ENCODE peak calls at places on chromosomes 16 and 17, in four cellular contexts. L is sciatic nerve; Y is stimulated activated CD8-positive, alpha-beta memory T cell treated with anti-CD3 and anti-CD28 coated beads, Interleukin-4, amount 100 ng/mL, for 1 hour; S is fibroblast of mammary gland. B is an unnamed sample.

GRCh38 chr16:66619036-66619435 is 14.5 kb downstream of the CMTM3 start:
- DNase-seq in L (no peak), Y (no peak), S (peak), B (no peak)

GRCh38 chr17:40442392-40443195 is 656 bp upstream of the IGFBP4 start:
- DNase-seq in L (peak), Y (no peak), S (peak), B (peak)

GRCh38 chr16:51762081-51762995 is 611.3 kb upstream of the SALL1 start:
- DNase-seq in L (peak), Y (peak), S (peak), B (peak)

GRCh38 chr17:63988741-63989621 is 9.2 kb upstream of the PRR29 start:
- DNase-seq in L (no peak), Y (no peak), S (no peak), B (peak)

GRCh38 chr16:75265911-75266701 is 14.7 kb upstream of the BCAR1 start:
- DNase-seq in L (peak), Y (no peak), S (peak), B (peak)

GRCh38 chr16:476039-476438 is 50.6 kb downstream of the RAB11FIP3 start:
- DNase-seq in L (no peak), Y (no peak), S (no peak), B (no peak)

GRCh38 chr16:3536271-3536671 is 35.5 kb downstream of the CLUAP1 start:
- DNase-seq in L (no peak), Y (no peak), S (peak), B (no peak)

GRCh38 chr17:61218438-61218837 is 181.2 kb upstream of the TBX2 start:
- DNase-seq in L (no peak), Y (no peak), S (peak), B (no peak)

GRCh38 chr17:13410874-13411273 is 190.9 kb downstream of the HS3ST3A1 start:
- DNase-seq in L (no peak), Y (no peak), S (peak), B (no peak)

GRCh38 chr17:1957037-1957436 is 68.1 kb downstream of the RTN4RL1 start:
- DNase-seq in L (no peak), Y (no peak), S (peak), B (no peak)

GRCh38 chr17:68981288-68981687 is 26.1 kb upstream of the ABCA8 start:
- DNase-seq in L (peak), Y (no peak), S (peak), B (no peak)

GRCh38 chr16:35221482-35222185 is 1762.2 kb downstream of the TP53TG3F start:
- DNase-seq in L (no peak), Y (no peak), S (no peak), B (no peak)

GRCh38 chr17:4476512-4477070 is 22.1 kb upstream of the SPNS2 start:
- DNase-seq in L (no peak), Y (no peak), S (no peak), B (no peak)

GRCh38 chr17:28828294-28829040 is 14.1 kb downstream of the FAM222B start:
- DNase-seq in L (peak), Y (no peak), S (no peak), B (no peak)

GRCh38 chr16:12904041-12904671 is 2.8 kb downstream of the SHISA9 start:
- DNase-seq in L (no peak), Y (no peak), S (no peak), B (no peak)

GRCh38 chr17:38706625-38707298 is 1.7 kb downstream of the MLLT6 start:
- DNase-seq in L (no peak), Y (no peak), S (peak), B (no peak)

GRCh38 chr16:106623-107324 is 28.7 kb downstream of the MPG start:
- DNase-seq in L (no peak), Y (peak), S (peak), B (no peak)

GRCh38 chr16:1770328-1771071 is 843 bp downstream of the NME3 start:
- DNase-seq in L (peak), Y (no peak), S (peak), B (peak)

GRCh38 chr17:69997332-69997731 is 77.7 kb upstream of the KCNJ16 start:
- DNase-seq in L (no peak), Y (no peak), S (peak), B (no peak)

GRCh38 chr16:24075302-24075701 is 180.8 kb upstream of the CACNG3 start:
- DNase-seq in L (no peak), Y (no peak), S (no peak), B (no peak)

GRCh38 chr17:1090454-1091189 is 89.2 kb downstream of the ABR start:
- DNase-seq in L (no peak), Y (no peak), S (no peak), B (peak)

GRCh38 chr16:1102921-1103648 is 7.0 kb upstream of the C1QTNF8 start:
- DNase-seq in L (peak), Y (peak), S (peak), B (peak)

GRCh38 chr17:78617371-78618061 is 40.3 kb upstream of the DNAH17 start:
- DNase-seq in L (no peak), Y (no peak), S (no peak), B (no peak)

GRCh38 chr17:31538080-31538762 is 146.7 kb downstream of the RAB11FIP4 start:
- DNase-seq in L (no peak), Y (no peak), S (no peak), B (no peak)

GRCh38 chr16:81647527-81647926 is 131.6 kb upstream of the PLCG2 start:
- DNase-seq in L (no peak), Y (no peak), S (peak), B (no peak)

GRCh38 chr16:54366005-54366634 is 79.5 kb upstream of the IRX3 start:
- DNase-seq in L (no peak), Y (no peak), S (no peak), B (no peak)